ENCODE peak calls at places on chromosomes 16 and 17, in eight cellular contexts. One of them, this sample, is unnamed.

GRCh38 chr17:67098022-67098421 is 53.7 kb downstream of the CACNG1 start:
- DNase-seq in HCT116: no peak
- DNase-seq in fibroblast of lung: no peak
- DNase-seq in PC-3: no peak
- DNase-seq in GM23338: no peak
- DNase-seq in HepG2: no peak
- DNase-seq in endothelial cell of umbilical vein: no peak
- DNase-seq in K562: no peak
- DNase-seq in this sample: no peak

GRCh38 chr16:89759742-89760366 is 38.5 kb downstream of the ZNF276 start:
- DNase-seq in HCT116: no peak
- DNase-seq in fibroblast of lung: no peak
- DNase-seq in PC-3: no peak
- DNase-seq in GM23338: peak
- DNase-seq in HepG2: no peak
- DNase-seq in endothelial cell of umbilical vein: no peak
- DNase-seq in K562: no peak
- DNase-seq in this sample: no peak

GRCh38 chr17:5380491-5381135 is 38.8 kb downstream of the NUP88 start:
- DNase-seq in HCT116: no peak
- DNase-seq in fibroblast of lung: peak
- DNase-seq in PC-3: no peak
- DNase-seq in GM23338: no peak
- DNase-seq in HepG2: no peak
- DNase-seq in endothelial cell of umbilical vein: no peak
- DNase-seq in K562: no peak
- DNase-seq in this sample: no peak

GRCh38 chr16:77679336-77679735 is 43.0 kb upstream of the NUDT7 start:
- DNase-seq in HCT116: no peak
- DNase-seq in fibroblast of lung: no peak
- DNase-seq in PC-3: no peak
- DNase-seq in GM23338: no peak
- DNase-seq in HepG2: no peak
- DNase-seq in endothelial cell of umbilical vein: no peak
- DNase-seq in K562: no peak
- DNase-seq in this sample: no peak

GRCh38 chr17:42055003-42055402 is 4.6 kb upstream of the C17orf113 start:
- DNase-seq in HCT116: no peak
- DNase-seq in fibroblast of lung: no peak
- DNase-seq in PC-3: no peak
- DNase-seq in GM23338: no peak
- DNase-seq in HepG2: no peak
- DNase-seq in endothelial cell of umbilical vein: no peak
- DNase-seq in K562: no peak
- DNase-seq in this sample: no peak

GRCh38 chr17:1627219-1627986 is 1.2 kb downstream of the SLC43A2 start:
- DNase-seq in HCT116: no peak
- DNase-seq in fibroblast of lung: no peak
- DNase-seq in PC-3: no peak
- DNase-seq in GM23338: peak
- DNase-seq in HepG2: no peak
- DNase-seq in endothelial cell of umbilical vein: no peak
- DNase-seq in K562: peak
- DNase-seq in this sample: no peak

GRCh38 chr17:42178817-42179216 is 2.1 kb downstream of the KCNH4 start:
- DNase-seq in HCT116: no peak
- DNase-seq in fibroblast of lung: no peak
- DNase-seq in PC-3: no peak
- DNase-seq in GM23338: peak
- DNase-seq in HepG2: no peak
- DNase-seq in endothelial cell of umbilical vein: no peak
- DNase-seq in K562: no peak
- DNase-seq in this sample: no peak

GRCh38 chr16:47037396-47037745 is 63.9 kb upstream of the DNAJA2 start:
- DNase-seq in HCT116: no peak
- DNase-seq in fibroblast of lung: no peak
- DNase-seq in PC-3: no peak
- DNase-seq in GM23338: peak
- DNase-seq in HepG2: no peak
- DNase-seq in endothelial cell of umbilical vein: no peak
- DNase-seq in K562: peak
- DNase-seq in this sample: no peak

GRCh38 chr16:30562021-30562420 is 3.8 kb upstream of the ZNF764 start:
- DNase-seq in HCT116: no peak
- DNase-seq in fibroblast of lung: no peak
- DNase-seq in PC-3: no peak
- DNase-seq in GM23338: peak
- DNase-seq in HepG2: no peak
- DNase-seq in endothelial cell of umbilical vein: no peak
- DNase-seq in K562: no peak
- DNase-seq in this sample: no peak

DNA sequence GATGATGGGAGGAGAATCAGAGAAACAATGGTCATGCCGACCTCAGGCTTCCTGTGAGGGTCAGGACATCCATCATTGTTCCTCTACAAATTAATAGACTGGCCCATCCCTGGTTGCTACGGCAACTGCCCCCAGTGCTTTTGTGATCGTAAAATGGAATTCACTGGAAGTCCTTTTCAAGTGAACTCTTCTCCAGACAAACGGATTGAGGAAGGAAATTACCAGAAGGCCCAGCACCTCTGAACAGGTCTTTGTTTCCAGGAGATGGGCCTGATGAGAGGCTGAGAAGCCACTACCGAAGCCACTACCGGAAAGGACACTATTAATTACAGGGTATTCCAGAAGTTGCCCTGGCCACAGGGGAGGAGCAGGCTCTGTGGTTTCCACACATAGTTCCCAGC is 126.0 kb downstream of the MGAT5B start:
- DNase-seq in HCT116: no peak
- DNase-seq in fibroblast of lung: no peak
- DNase-seq in PC-3: no peak
- DNase-seq in GM23338: no peak
- DNase-seq in HepG2: no peak
- DNase-seq in endothelial cell of umbilical vein: no peak
- DNase-seq in K562: no peak
- DNase-seq in this sample: peak
- H2AFZ ChIP-seq in HCT116: no peak
- H2AFZ ChIP-seq in fibroblast of lung: no peak
- H2AFZ ChIP-seq in PC-3: no peak
- H2AFZ ChIP-seq in GM23338: no peak
- H2AFZ ChIP-seq in HepG2: no peak
- H2AFZ ChIP-seq in endothelial cell of umbilical vein: no peak
- H2AFZ ChIP-seq in K562: no peak
- H2AFZ ChIP-seq in this sample: no peak

GRCh38 chr17:35731932-35732805 is 730 bp downstream of the RASL10B start:
- DNase-seq in HCT116: no peak
- DNase-seq in fibroblast of lung: no peak
- DNase-seq in PC-3: no peak
- DNase-seq in GM23338: peak
- DNase-seq in HepG2: no peak
- DNase-seq in endothelial cell of umbilical vein: no peak
- DNase-seq in K562: no peak
- DNase-seq in this sample: no peak
- TF ChIP-seq EZH2 in HCT116: no peak
- TF ChIP-seq EZH2 in fibroblast of lung: peak
- TF ChIP-seq EZH2 in PC-3: no peak
- TF ChIP-seq EZH2 in GM23338: no peak
- TF ChIP-seq EZH2 in HepG2: no peak
- TF ChIP-seq EZH2 in endothelial cell of umbilical vein: peak
- TF ChIP-seq EZH2 in K562: no peak
- TF ChIP-seq EZH2 in this sample: no peak

GRCh38 chr16:48903054-48903453 is 293.1 kb upstream of the N4BP1 start:
- DNase-seq in HCT116: no peak
- DNase-seq in fibroblast of lung: no peak
- DNase-seq in PC-3: no peak
- DNase-seq in GM23338: peak
- DNase-seq in HepG2: no peak
- DNase-seq in endothelial cell of umbilical vein: no peak
- DNase-seq in K562: no peak
- DNase-seq in this sample: no peak
- TF ChIP-seq CTCF in HCT116: no peak
- TF ChIP-seq CTCF in fibroblast of lung: no peak
- TF ChIP-seq CTCF in PC-3: no peak
- TF ChIP-seq CTCF in GM23338: peak
- TF ChIP-seq CTCF in HepG2: no peak
- TF ChIP-seq CTCF in endothelial cell of umbilical vein: no peak
- TF ChIP-seq CTCF in K562: no peak
- TF ChIP-seq CTCF in this sample: no peak

GRCh38 chr16:8686031-8686621 is 11.7 kb downstream of the ABAT start:
- DNase-seq in HCT116: no peak
- DNase-seq in fibroblast of lung: no peak
- DNase-seq in PC-3: peak
- DNase-seq in GM23338: no peak
- DNase-seq in HepG2: no peak
- DNase-seq in endothelial cell of umbilical vein: no peak
- DNase-seq in K562: no peak
- DNase-seq in this sample: no peak
- H2AFZ ChIP-seq in HCT116: no peak
- H2AFZ ChIP-seq in fibroblast of lung: no peak
- H2AFZ ChIP-seq in PC-3: peak
- H2AFZ ChIP-seq in GM23338: peak
- H2AFZ ChIP-seq in HepG2: no peak
- H2AFZ ChIP-seq in endothelial cell of umbilical vein: no peak
- H2AFZ ChIP-seq in K562: no peak
- H2AFZ ChIP-seq in this sample: no peak

This sample was measured in astrocyte.